ENCODE peak calls at places on chromosome 14, in ten cellular contexts. J is right cardiac atrium; D is psoas muscle; N is IMR-90; U is cardiac muscle cell; A is CD4-positive, alpha-beta memory T cell; G is ascending aorta; K is thoracic aorta; H is CD4-positive, CD25-positive, alpha-beta regulatory T cell; V is upper lobe of right lung. I is an unnamed sample.

GRCh38 chr14:24943024-24943423 is 106.9 kb downstream of the STXBP6 start:
- DNase-seq in J (no peak), V (no peak), D (peak; percentile 76), A (no peak), U (peak; percentile 33), G (no peak), N (no peak), H (no peak), K (no peak), I (no peak)

GRCh38 chr14:23307146-23307447 is 464 bp downstream of the BCL2L2 start:
- DNase-seq in K (no peak), A (no peak), U (no peak), D (no peak), V (no peak), N (no peak), H (no peak), J (no peak), G (no peak), I (no peak)

GRCh38 chr14:89757313-89757939 is 197.1 kb downstream of the EFCAB11 start:
- DNase-seq in K (no peak), D (no peak), U (no peak), V (no peak), G (no peak), N (no peak), J (no peak), A (no peak), H (no peak), I (no peak)

GRCh38 chr14:79166171-79166570 is 996.0 kb downstream of the NRXN3 start:
- DNase-seq in K (no peak), U (no peak), V (no peak), G (no peak), N (no peak), D (no peak), H (no peak), A (no peak), J (no peak), I (no peak)

GRCh38 chr14:75132374-75133086 is 5.7 kb upstream of the NEK9 start:
- DNase-seq in G (no peak), J (no peak), N (peak; percentile 74), D (no peak), H (peak; percentile 77), U (peak; percentile 87), K (no peak), A (peak; percentile 76), V (no peak), I (peak; percentile 45)

GRCh38 chr14:99564903-99565259 is 39.1 kb downstream of the CCDC85C start:
- DNase-seq in H (no peak), A (no peak), N (no peak), G (no peak), D (no peak), V (no peak), U (no peak), K (no peak), J (no peak), I (peak; percentile 74)

GRCh38 chr14:70239802-70240201 is 51.1 kb upstream of the SLC8A3 start:
- DNase-seq in J (no peak), H (no peak), U (no peak), V (no peak), A (no peak), K (no peak), D (no peak), N (no peak), G (no peak), I (no peak)

GRCh38 chr14:59199205-59199604 is 10.7 kb downstream of the DAAM1 start:
- DNase-seq in V (no peak), K (no peak), J (no peak), N (no peak), A (no peak), G (no peak), D (no peak), H (no peak), U (no peak), I (no peak)

DNA sequence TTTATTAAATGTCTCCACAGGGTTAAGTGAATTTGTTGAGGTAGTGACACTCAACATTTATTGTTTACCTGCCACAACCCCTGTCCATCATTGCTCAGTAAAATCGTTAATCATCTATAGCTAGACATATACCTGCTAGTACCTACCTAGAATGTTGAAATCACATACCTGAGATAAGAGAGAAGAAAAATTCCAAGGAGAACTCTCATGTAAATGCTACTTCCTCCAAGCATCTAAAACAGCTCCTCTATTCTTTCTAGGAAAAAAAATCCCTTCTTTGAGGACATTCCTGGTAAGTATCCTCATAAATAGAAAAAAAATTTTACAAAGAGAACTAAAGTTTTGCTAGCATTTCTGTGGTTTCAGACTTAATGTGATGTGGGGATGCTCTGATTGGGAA is 325.1 kb downstream of the DAD1 start:
- DNase-seq in A (no peak), J (no peak), U (no peak), H (no peak), V (no peak), G (no peak), K (no peak), N (peak; percentile 17), D (no peak), I (no peak)
- H3K4me1 ChIP-seq in A (no peaks in the 10 kb centered on the region), J (peaks cover 1% of the 10 kb centered on the region), U (no peaks in the 10 kb centered on the region), H (no peaks in the 10 kb centered on the region), V (no peaks in the 10 kb centered on the region), G (no peaks in the 10 kb centered on the region), K (peaks cover 13% of the 10 kb centered on the region), N (peaks cover 7% of the 10 kb centered on the region), D (no peaks in the 10 kb centered on the region), I (no peaks in the 10 kb centered on the region)

DNA sequence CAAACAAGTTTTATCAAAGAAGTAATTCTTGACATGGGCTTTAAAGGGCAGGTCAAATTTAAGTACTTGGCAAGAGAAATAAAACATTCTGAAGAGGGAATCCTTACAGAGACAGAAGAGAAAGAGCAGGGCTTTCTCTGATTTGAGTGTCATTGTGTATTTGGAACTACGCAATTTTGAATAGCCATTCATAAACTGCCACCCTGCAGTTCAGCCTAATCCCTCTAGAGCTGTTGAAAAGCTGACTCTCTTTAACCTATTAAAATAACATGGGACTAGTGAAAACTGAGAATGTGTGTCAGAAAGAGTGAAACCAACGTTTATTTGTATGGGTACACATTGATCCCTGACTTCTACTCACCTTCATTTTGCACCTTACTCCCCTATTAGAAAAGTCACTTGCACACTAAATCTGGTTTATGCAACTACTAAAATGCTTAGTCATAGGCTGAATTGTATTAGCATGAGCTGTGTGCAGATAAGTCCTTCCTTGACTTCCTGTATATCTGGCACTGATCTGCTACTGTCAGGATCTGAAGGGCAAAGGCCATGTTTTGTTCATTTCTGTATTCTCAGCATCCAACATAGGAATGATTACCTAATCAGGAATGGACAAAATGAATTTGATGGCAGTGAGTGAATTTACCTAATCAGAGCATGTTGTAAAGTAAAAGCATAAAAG is 458.9 kb downstream of the NOVA1 start:
- DNase-seq in V (no peak), J (no peak), K (no peak), H (no peak), G (no peak), N (no peak), A (no peak), D (no peak), U (peak; percentile 46), I (no peak)
- H3K9me3 ChIP-seq in V (no peaks in the 10 kb centered on the region), J (no peaks in the 10 kb centered on the region), K (no peaks in the 10 kb centered on the region), H (peaks cover 12% of the 10 kb centered on the region), G (no peaks in the 10 kb centered on the region), N (no peaks in the 10 kb centered on the region), A (no peaks in the 10 kb centered on the region), D (no peaks in the 10 kb centered on the region), U (no peaks in the 10 kb centered on the region), I (no peaks in the 10 kb centered on the region)

GRCh38 chr14:73462815-73463214 is 4.5 kb upstream of the NUMB start:
- DNase-seq in D (no peak), H (no peak), U (peak; percentile 68), V (no peak), N (no peak), J (no peak), A (no peak), G (no peak), K (no peak), I (peak; percentile 27)

GRCh38 chr14:73462078-73462715 is 3.9 kb upstream of the NUMB start:
- DNase-seq in H (no peak), V (peak; percentile 75), D (no peak), N (peak; percentile 43), U (peak; percentile 75), J (peak; percentile 72), A (no peak), G (no peak), K (no peak), I (peak; percentile 84)

GRCh38 chr14:73463411-73463810 is 5.1 kb upstream of the NUMB start:
- DNase-seq in N (peak; percentile 98), V (no peak), A (no peak), H (no peak), D (peak; percentile 70), K (peak; percentile 33), U (peak; percentile 93), G (peak; percentile 32), J (no peak), I (no peak)

GRCh38 chr14:73460691-73461127 is 2.4 kb upstream of the NUMB start:
- DNase-seq in A (no peak), N (peak; percentile 77), V (no peak), K (no peak), G (no peak), H (no peak), U (peak; percentile 74), J (no peak), D (no peak), I (peak; percentile 81)

GRCh38 chr14:73461478-73462077 is 3.2 kb upstream of the NUMB start:
- DNase-seq in G (no peak), D (no peak), H (no peak), A (no peak), J (no peak), U (no peak), V (no peak), K (no peak), N (no peak), I (peak; percentile 59)
- H3K4me1 ChIP-seq in G (no peaks in the 10 kb centered on the region), D (peaks cover 35% of the 10 kb centered on the region), H (peaks cover 23% of the 10 kb centered on the region), A (peaks cover 34% of the 10 kb centered on the region), J (peaks cover 17% of the 10 kb centered on the region), U (peaks cover 45% of the 10 kb centered on the region), V (peaks cover 58% of the 10 kb centered on the region), K (peaks cover 27% of the 10 kb centered on the region), N (peaks cover 18% of the 10 kb centered on the region), I (peaks cover 13% of the 10 kb centered on the region)

GRCh38 chr14:53881161-53881846 is 75.3 kb downstream of the BMP4 start:
- DNase-seq in D (no peak), K (no peak), H (no peak), G (no peak), J (no peak), U (peak; percentile 36), V (no peak), N (peak; percentile 56), A (no peak), I (no peak)

GRCh38 chr14:53881921-53882320 is 74.7 kb downstream of the BMP4 start:
- DNase-seq in U (no peak), A (no peak), N (no peak), K (no peak), G (no peak), H (no peak), J (no peak), D (no peak), V (no peak), I (no peak)

GRCh38 chr14:53879747-53880146 is 76.9 kb downstream of the BMP4 start:
- DNase-seq in U (no peak), N (no peak), H (no peak), K (no peak), V (no peak), G (no peak), A (no peak), D (no peak), J (no peak), I (no peak)

GRCh38 chr14:53880761-53881160 is 75.9 kb downstream of the BMP4 start:
- DNase-seq in G (no peak), N (no peak), U (no peak), A (no peak), J (no peak), V (no peak), H (no peak), D (no peak), K (no peak), I (no peak)

DNA sequence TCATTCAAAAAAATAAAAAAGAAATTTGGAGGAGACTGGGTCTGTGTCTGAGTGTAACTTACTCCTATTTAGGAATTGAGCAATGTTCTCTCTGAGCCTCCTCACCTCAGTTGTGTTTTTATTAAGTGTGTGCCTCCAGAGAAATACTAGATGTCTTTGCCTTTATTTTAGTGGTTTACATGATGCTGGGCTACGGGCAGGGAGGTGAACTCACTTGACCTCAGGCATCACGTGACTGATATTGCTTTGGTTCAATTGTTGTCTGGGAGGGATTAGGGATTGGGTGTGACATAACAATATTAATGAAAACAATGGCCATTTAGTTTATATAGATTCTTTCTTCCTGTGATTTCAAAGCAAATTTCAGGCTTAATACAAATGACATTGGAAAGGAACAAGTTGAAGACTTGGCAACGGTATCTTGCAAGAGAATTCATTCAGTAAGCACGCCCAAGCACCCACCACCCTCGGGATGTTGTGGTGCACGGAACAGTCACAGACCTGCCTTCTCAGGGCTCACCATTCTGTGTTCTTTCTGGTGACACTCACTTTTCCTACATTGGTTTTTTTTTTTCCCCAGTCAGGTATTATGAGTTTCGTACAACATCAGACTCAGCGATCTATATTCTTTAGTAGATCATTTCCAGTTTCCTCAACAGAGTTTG is 77.5 kb downstream of the BMP4 start:
- DNase-seq in N (no peak), H (no peak), G (no peak), A (no peak), K (no peak), J (no peak), D (no peak), U (no peak), V (no peak), I (no peak)
- H3K9me3 ChIP-seq in N (no peaks in the 10 kb centered on the region), H (no peaks in the 10 kb centered on the region), G (no peaks in the 10 kb centered on the region), A (no peaks in the 10 kb centered on the region), K (no peaks in the 10 kb centered on the region), J (no peaks in the 10 kb centered on the region), D (no peaks in the 10 kb centered on the region), U (no peaks in the 10 kb centered on the region), V (no peaks in the 10 kb centered on the region), I (no peaks in the 10 kb centered on the region)